ENCODE peak calls at places on chromosomes 16 and 17, in four cellular contexts. C, V, Z and W are unnamed samples.

GRCh38 chr17:35063514-35064223 is at the start of gene RFFL:
- DNase-seq in Z (peak), C (peak), V (peak), W (peak)

GRCh38 chr17:62405451-62405850 is 18.2 kb upstream of the METTL2A start:
- DNase-seq in Z (no peak), C (no peak), V (no peak), W (no peak)

GRCh38 chr16:80300876-80301275 is 239.9 kb upstream of the DYNLRB2 start:
- DNase-seq in V (no peak), Z (no peak), C (peak), W (no peak)

GRCh38 chr17:64003526-64004121 is 5.5 kb downstream of the PRR29 start:
- DNase-seq in V (no peak), C (no peak), Z (peak), W (no peak)

GRCh38 chr17:19746517-19746916 is 1.6 kb downstream of the ALDH3A1 start:
- DNase-seq in V (no peak), C (no peak), Z (no peak), W (no peak)

GRCh38 chr17:17745476-17746455 is 64.5 kb downstream of the RAI1 start:
- DNase-seq in Z (no peak), V (no peak), C (no peak), W (no peak)

GRCh38 chr16:4371481-4372314 is at the start of gene VASN:
- DNase-seq in C (peak), V (peak), Z (peak), W (peak)

GRCh38 chr17:74521701-74522201 is 9.5 kb downstream of the CD300LB start:
- DNase-seq in V (no peak), Z (no peak), C (no peak), W (peak)

GRCh38 chr17:40912506-40913220 is 24.8 kb downstream of the KRT23 start:
- DNase-seq in Z (no peak), V (no peak), C (no peak), W (no peak)

GRCh38 chr17:78634154-78634553 is 57.0 kb upstream of the DNAH17 start:
- DNase-seq in V (no peak), Z (no peak), C (no peak), W (no peak)
- H3K27ac ChIP-seq in V (no peak), Z (no peak), C (no peak), W (no peak)

GRCh38 chr16:88061346-88062110 is 110.3 kb downstream of the BANP start:
- DNase-seq in V (no peak), Z (no peak), C (no peak), W (no peak)

GRCh38 chr16:88058817-88059216 is 107.6 kb downstream of the BANP start:
- DNase-seq in C (no peak), Z (no peak), V (no peak), W (peak)

GRCh38 chr16:88059701-88060386 is 108.6 kb downstream of the BANP start:
- DNase-seq in C (no peak), Z (no peak), V (no peak), W (no peak)

GRCh38 chr16:88062341-88062861 is 111.2 kb downstream of the BANP start:
- DNase-seq in Z (no peak), C (no peak), V (peak), W (no peak)

DNA sequence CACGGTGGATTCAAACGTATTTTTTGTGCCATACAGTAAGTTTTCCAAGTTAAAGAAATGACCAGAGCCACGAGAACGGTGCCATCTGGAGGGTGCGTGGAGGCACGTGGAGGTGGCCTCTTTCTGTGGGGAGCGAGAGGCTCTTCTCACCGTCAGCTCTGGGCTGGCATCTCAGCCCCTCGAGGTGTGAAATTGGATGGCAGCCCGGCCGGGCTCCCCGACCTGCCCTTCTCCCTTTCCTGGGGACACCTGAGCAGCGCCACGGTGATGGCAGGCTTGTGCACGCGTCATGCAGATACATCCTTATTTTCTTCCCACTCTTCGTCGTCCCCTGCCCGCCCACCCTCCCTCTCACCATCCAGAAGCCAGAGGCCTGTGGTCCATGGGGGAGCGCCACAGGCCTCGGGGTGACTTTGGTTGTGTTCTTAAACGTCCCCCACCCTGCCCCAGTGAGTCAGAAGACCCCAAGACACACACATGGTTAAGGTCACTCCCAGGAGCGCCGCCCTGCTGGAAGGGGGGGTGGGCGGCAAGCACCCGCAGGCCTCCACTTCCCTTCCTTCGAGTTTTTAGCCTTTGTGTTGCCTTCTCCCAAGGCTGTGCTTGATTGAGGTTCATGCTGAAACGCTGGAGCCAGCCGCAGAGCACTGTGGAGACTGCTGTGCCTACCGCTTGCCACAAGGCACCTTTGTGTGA is 109.4 kb downstream of the BANP start:
- DNase-seq in C (no peak), V (no peak), Z (no peak), W (no peak)
- H3K27ac ChIP-seq in C (no peak), V (no peak), Z (no peak), W (no peak)

GRCh38 chr16:16007743-16008111 is 58.3 kb downstream of the ABCC1 start:
- DNase-seq in Z (no peak), V (no peak), C (no peak), W (no peak)
- H3K27ac ChIP-seq in Z (no peak), V (no peak), C (no peak), W (no peak)

GRCh38 chr16:57878586-57878985 is 76.3 kb upstream of the KIFC3 start:
- DNase-seq in C (no peak), Z (no peak), V (no peak), W (no peak)

GRCh38 chr16:57873218-57873617 is 70.9 kb upstream of the KIFC3 start:
- DNase-seq in V (no peak), Z (peak), C (no peak), W (no peak)

GRCh38 chr16:57876210-57876609 is 73.9 kb upstream of the KIFC3 start:
- DNase-seq in V (no peak), Z (no peak), C (no peak), W (no peak)

GRCh38 chr16:57871457-57871856 is 69.2 kb upstream of the KIFC3 start:
- DNase-seq in C (no peak), Z (no peak), V (no peak), W (no peak)

DNA sequence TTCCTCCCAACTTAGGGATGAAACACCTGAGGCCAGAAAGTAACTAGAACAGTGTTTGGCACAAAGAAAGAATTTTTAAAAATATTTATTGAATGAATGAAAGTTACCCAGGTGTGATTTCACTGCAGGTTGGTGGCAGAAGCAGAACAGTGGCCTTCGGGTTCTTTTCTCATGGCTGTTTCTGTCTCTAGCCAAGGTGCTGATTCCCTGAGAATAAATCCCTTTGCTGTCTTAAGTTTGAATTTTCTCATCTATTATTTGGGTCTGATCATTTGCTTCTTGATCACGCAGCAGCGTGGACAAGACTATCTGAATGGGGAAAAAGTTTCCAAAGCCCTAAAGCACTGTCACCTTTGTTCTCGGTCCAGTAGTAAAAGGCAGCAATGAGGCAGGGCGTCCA is 73.1 kb upstream of the KIFC3 start:
- DNase-seq in V (no peak), Z (no peak), C (no peak), W (no peak)
- H3K27ac ChIP-seq in V (no peak), Z (no peak), C (no peak), W (no peak)

GRCh38 chr17:45267436-45268055 is 5.7 kb upstream of the SPATA32 start:
- DNase-seq in C (no peak), Z (peak), V (no peak), W (no peak)

GRCh38 chr17:45265823-45266222 is 3.9 kb upstream of the SPATA32 start:
- DNase-seq in C (no peak), V (peak), Z (no peak), W (no peak)

GRCh38 chr17:45264988-45265387 is 3.1 kb upstream of the SPATA32 start:
- DNase-seq in V (no peak), C (no peak), Z (no peak), W (no peak)

GRCh38 chr17:45264430-45264829 is 2.5 kb upstream of the SPATA32 start:
- DNase-seq in C (no peak), Z (no peak), V (no peak), W (no peak)

DNA sequence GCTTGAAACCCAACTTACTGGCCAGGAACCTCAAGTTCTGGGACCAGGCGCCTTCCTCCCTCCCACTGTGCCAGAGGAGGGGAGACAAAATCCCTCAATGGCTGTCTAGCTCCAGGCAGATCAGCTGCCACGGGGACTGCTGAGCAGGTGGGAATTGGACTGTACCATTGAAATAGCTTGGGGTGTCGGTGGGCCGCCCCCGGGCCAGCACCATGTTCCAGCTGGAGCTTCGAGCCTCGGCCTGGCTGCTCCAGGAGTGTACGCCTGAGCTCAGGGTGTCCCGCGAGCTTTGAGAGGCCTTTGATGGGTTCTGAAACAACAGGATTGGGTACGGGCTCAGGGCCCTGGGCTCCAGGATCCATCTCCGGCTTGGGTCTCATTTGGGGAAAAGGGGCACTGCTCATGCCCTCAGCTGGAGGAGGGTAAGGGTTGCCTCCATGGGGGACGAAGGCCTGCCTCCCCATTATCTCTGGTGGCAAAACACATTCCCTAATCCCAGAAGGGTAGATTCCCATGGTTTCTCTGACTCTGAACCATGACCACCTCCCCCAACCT is 4.6 kb upstream of the SPATA32 start:
- DNase-seq in Z (peak), V (no peak), C (no peak), W (no peak)
- H3K27ac ChIP-seq in Z (no peak), V (peak), C (no peak), W (no peak)

GRCh38 chr17:42773290-42774035 is at the start of gene VPS25:
- DNase-seq in Z (peak), C (peak), V (peak), W (peak)

GRCh38 chr17:42778570-42778969 is 1.8 kb upstream of the WNK4 start:
- DNase-seq in V (no peak), C (no peak), Z (no peak), W (no peak)

GRCh38 chr17:42775534-42776098 is 2.4 kb downstream of the VPS25 start:
- DNase-seq in V (no peak), Z (no peak), C (no peak), W (no peak)

GRCh38 chr17:42772945-42773289 is 332 bp upstream of the VPS25 start:
- DNase-seq in C (no peak), Z (no peak), V (no peak), W (no peak)

DNA sequence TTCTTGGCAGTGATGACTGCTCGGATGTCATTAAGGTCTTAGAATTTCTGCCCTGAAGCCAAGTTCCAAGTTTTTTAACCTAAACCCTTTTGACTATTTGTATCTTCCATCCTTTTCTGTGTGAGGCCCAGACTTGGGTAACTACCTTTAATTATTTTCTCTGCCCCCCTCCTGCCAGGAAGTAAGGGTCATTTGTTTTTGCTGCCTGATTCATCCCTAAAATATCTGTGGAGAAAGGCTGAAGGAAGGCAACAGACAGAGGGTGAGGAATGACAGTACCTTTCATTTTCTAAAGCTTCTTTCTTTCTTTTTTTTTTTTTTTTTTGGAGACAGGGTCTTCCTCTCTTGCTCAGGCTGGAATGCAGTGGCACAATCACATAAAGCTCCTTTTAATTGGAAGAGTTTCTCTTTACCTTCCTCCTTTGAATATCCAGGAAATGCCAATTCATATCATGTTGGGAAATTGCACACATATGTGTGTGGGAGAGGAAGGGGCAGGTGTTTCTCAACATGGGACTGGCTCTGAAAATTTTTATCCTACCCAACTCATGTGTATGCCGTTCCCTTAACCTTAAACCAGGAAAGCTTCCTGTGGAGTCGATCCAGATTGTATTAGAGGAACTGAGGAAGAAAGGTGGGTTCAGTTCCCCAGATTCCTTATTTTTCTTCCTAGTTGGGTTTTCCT is 959 bp downstream of the VPS25 start:
- DNase-seq in V (no peak), Z (no peak), C (no peak), W (no peak)
- H3K27ac ChIP-seq in V (peak), Z (no peak), C (no peak), W (no peak)

GRCh38 chr16:104355-104754 is 26.3 kb downstream of the MPG start:
- DNase-seq in V (no peak), Z (no peak), C (peak), W (no peak)
- H3K27ac ChIP-seq in V (no peak), Z (no peak), C (no peak), W (peak)

GRCh38 chr17:16517477-16517876 is 25.5 kb upstream of the LRRC75A start:
- DNase-seq in Z (no peak), C (no peak), V (no peak), W (no peak)

GRCh38 chr17:16515933-16516332 is 23.9 kb upstream of the LRRC75A start:
- DNase-seq in Z (no peak), V (no peak), C (no peak), W (no peak)

GRCh38 chr17:16519021-16519420 is 27.0 kb upstream of the LRRC75A start:
- DNase-seq in Z (no peak), C (no peak), V (no peak), W (no peak)

GRCh38 chr17:16513858-16514257 is 21.9 kb upstream of the LRRC75A start:
- DNase-seq in Z (no peak), V (no peak), C (no peak), W (no peak)

DNA sequence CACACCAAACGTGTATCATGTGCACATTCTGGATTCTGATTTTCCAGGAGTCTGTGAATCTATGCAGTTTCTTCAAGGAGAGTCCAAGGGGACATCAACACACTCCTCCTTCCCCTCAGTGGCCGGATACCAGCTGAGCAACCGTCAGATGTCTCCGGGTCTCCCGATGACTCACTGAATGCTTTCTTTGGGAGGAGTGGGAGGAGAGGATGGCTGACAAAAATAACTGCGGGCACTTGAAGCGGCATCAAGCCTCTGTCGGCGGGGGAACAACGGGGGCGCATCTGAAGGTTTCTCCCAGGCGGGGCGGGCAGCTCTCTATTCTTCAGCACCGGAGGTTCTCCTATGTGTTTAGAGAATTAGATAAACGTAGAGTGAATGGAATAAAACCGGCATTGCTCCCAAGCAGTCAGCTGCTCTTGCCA is 24.6 kb upstream of the LRRC75A start:
- DNase-seq in V (peak), Z (peak), C (no peak), W (no peak)
- H3K27ac ChIP-seq in V (peak), Z (no peak), C (no peak), W (no peak)